ENCODE peak calls at places on chromosome 11, in ten cellular contexts. F is endodermal cell, B is HCT116, P is heart left ventricle, A is uterus, U is ovary, T is pancreas, K is cardiac muscle cell, H is left ventricle myocardium inferior, R is Caco-2. J is an unnamed sample. For H3K4me1, the result is how much of the 10 kb centered on the place peaks cover.

GRCh38 chr11:128465946-128466688 is 121.2 kb downstream of the ETS1 start:
- DNase-seq in F (no peak), B (no peak), P (peak), A (no peak), U (no peak), T (no peak), K (no peak), H (peak), R (no peak), J (no peak)

GRCh38 chr11:96284917-96285316 is 58.1 kb downstream of the MAML2 start:
- DNase-seq in F (no peak), B (no peak), P (no peak), A (no peak), U (no peak), T (no peak), K (no peak), H (no peak), R (no peak), J (no peak)

GRCh38 chr11:82045748-82046457 is 687.8 kb downstream of the FAM181B start:
- DNase-seq in F (no peak), B (no peak), P (no peak), A (no peak), U (no peak), T (no peak), K (no peak), H (no peak), R (no peak), J (no peak)

GRCh38 chr11:30876656-30877371 is 290.7 kb upstream of the MPPED2 start:
- DNase-seq in F (no peak), B (no peak), P (no peak), A (no peak), U (peak), T (no peak), K (no peak), H (no peak), R (no peak), J (no peak)

GRCh38 chr11:31987118-31988005 is 103.5 kb upstream of the RCN1 start:
- DNase-seq in F (peak), B (no peak), P (no peak), A (no peak), U (no peak), T (no peak), K (peak), H (no peak), R (no peak), J (peak)

GRCh38 chr11:26820739-26821138 is 98.9 kb upstream of the SLC5A12 start:
- DNase-seq in F (no peak), B (no peak), P (no peak), A (no peak), U (no peak), T (no peak), K (no peak), H (no peak), R (no peak), J (no peak)

GRCh38 chr11:20599424-20600346 is at the start of gene SLC6A5:
- DNase-seq in F (peak), B (no peak), P (peak), A (no peak), U (no peak), T (peak), K (peak), H (peak), R (peak), J (no peak)

GRCh38 chr11:19389787-19390303 is 149.1 kb upstream of the E2F8 start:
- DNase-seq in F (no peak), B (no peak), P (no peak), A (no peak), U (no peak), T (no peak), K (no peak), H (no peak), R (peak), J (no peak)

GRCh38 chr11:46674463-46675287 is 25.7 kb downstream of the ARHGAP1 start:
- DNase-seq in F (peak), B (no peak), P (peak), A (no peak), U (no peak), T (no peak), K (peak), H (peak), R (peak), J (no peak)

GRCh38 chr11:134037093-134037908 is 31.6 kb upstream of the JAM3 start:
- DNase-seq in F (peak), B (no peak), P (peak), A (peak), U (peak), T (peak), K (peak), H (peak), R (peak), J (peak)

GRCh38 chr11:92225563-92226308 is 1.1 kb downstream of the FAT3 start:
- DNase-seq in F (peak), B (no peak), P (no peak), A (no peak), U (peak), T (no peak), K (peak), H (no peak), R (no peak), J (no peak)

GRCh38 chr11:116194156-116194904 is 578.5 kb downstream of the BUD13 start:
- DNase-seq in F (no peak), B (no peak), P (no peak), A (no peak), U (no peak), T (no peak), K (peak), H (no peak), R (peak), J (no peak)

GRCh38 chr11:34356918-34357645 is 728 bp downstream of the ABTB2 start:
- DNase-seq in F (peak), B (no peak), P (peak), A (peak), U (peak), T (peak), K (peak), H (peak), R (peak), J (peak)

GRCh38 chr11:64000740-64001514 is 14.7 kb downstream of the OTUB1 start:
- DNase-seq in F (no peak), B (no peak), P (no peak), A (no peak), U (peak), T (no peak), K (no peak), H (no peak), R (no peak), J (no peak)

GRCh38 chr11:76207642-76208378 is 1.5 kb upstream of the WNT11 start:
- DNase-seq in F (peak), B (peak), P (peak), A (peak), U (peak), T (peak), K (peak), H (peak), R (peak), J (peak)

GRCh38 chr11:79932612-79933011 is 491.8 kb upstream of the TENM4 start:
- DNase-seq in F (no peak), B (no peak), P (no peak), A (no peak), U (no peak), T (no peak), K (no peak), H (no peak), R (no peak), J (no peak)

GRCh38 chr11:88175004-88175706 is at the start of gene RAB38:
- DNase-seq in F (peak), B (peak), P (peak), A (peak), U (peak), T (peak), K (peak), H (peak), R (peak), J (peak)

GRCh38 chr11:20762980-20763379 is 93.6 kb downstream of the NELL1 start:
- DNase-seq in F (peak), B (no peak), P (no peak), A (no peak), U (no peak), T (no peak), K (no peak), H (no peak), R (no peak), J (no peak)

GRCh38 chr11:47788181-47788580 is 21.0 kb upstream of the FNBP4 start:
- DNase-seq in F (no peak), B (no peak), P (no peak), A (no peak), U (no peak), T (no peak), K (no peak), H (no peak), R (no peak), J (no peak)

GRCh38 chr11:9285850-9286587 is 20.9 kb upstream of the DENND5A start:
- DNase-seq in F (no peak), B (no peak), P (peak), A (no peak), U (no peak), T (no peak), K (no peak), H (no peak), R (no peak), J (no peak)

DNA sequence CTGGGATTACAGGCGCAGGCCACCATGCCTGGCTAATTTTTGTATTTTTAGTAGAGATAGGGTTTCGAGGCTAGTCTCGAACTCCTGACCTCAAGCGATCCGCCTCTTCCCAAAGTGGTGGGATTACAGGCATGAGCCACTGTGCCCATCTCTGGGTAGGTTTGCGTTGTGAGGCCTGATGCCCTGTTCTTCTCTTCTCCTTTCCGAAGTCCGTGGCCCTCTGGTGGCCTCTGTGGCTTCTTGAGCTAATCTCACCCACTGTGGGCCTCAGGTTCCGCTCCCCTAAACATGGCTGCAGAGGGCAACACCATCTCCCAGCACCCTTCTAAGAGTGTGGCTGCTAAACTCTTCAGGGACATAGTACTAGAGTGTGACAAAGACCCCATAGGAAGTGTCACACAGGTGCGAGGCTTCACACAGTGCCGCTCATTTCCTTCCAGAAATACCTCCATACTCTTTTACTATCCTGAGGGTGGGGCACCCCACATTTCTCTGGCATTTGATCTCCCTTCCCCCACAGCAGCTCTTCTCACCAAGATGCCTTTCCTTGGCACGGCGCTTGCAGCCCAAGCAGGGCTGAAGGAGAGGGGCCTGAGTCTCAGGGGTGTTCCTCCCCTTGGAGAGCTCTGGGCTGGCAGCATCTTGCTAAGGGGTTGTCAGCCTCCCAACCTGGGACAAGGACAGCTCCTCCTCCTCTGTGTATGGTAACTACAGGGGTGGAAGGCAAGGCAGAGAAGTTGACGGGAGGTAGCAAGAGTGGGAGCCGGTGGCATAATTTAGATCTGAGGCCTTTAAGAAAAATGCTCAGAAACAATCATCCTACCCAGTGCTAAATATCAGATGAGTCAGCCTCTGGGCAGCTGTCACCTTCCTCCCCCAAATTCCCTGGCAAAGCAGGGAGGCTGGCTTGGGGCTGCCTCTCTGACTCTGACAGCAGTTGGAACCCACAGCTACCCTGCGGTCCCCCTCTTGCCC is 6.1 kb downstream of the THY1 start:
- DNase-seq in F (peak), B (no peak), P (no peak), A (peak), U (no peak), T (no peak), K (no peak), H (no peak), R (no peak), J (no peak)
- TF ChIP-seq CTCF in F (peak), B (no peak), P (no peak), A (no peak), U (no peak), T (no peak), K (no peak), H (no peak), R (no peak), J (no peak)

GRCh38 chr11:73390601-73391565 is 14.7 kb downstream of the RELT start:
- DNase-seq in F (no peak), B (no peak), P (no peak), A (no peak), U (no peak), T (no peak), K (no peak), H (no peak), R (no peak), J (no peak)

GRCh38 chr11:73388241-73389133 is 12.3 kb downstream of the RELT start:
- DNase-seq in F (peak), B (no peak), P (peak), A (no peak), U (no peak), T (no peak), K (peak), H (peak), R (no peak), J (peak)

GRCh38 chr11:73387594-73388021 is 11.4 kb downstream of the RELT start:
- DNase-seq in F (peak), B (no peak), P (no peak), A (no peak), U (no peak), T (no peak), K (peak), H (no peak), R (no peak), J (no peak)

GRCh38 chr11:73389902-73390301 is 13.7 kb downstream of the RELT start:
- DNase-seq in F (no peak), B (no peak), P (no peak), A (no peak), U (no peak), T (no peak), K (no peak), H (no peak), R (no peak), J (no peak)

DNA sequence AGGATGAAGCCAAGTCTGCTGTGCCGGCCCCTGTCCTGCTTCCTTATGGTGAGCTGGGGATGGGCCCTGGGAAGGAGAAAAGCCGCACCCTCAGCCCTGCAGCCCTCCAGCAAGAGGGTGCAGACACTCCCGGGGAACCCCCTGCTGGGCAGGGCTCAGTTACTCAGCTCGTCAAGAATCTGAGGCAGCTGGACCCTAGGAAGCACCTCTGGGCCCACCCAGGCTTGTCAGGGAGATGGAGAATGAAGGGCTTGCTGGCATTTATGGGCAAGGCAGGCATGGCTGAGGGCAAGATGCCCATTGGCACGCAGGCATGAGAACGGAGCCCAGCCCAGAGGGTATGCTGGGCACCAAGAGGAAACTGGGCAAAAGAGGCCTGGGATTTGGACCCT is 12.9 kb downstream of the RELT start:
- DNase-seq in F (no peak), B (no peak), P (no peak), A (no peak), U (no peak), T (no peak), K (no peak), H (no peak), R (no peak), J (no peak)
- H3K4me1 ChIP-seq in F (under half), B (under half), P (half or more), A (under half), U (under half), T (under half), K (under half), H (half or more), R (under half), J (under half)

GRCh38 chr11:111571829-111572501 is 30.3 kb upstream of the SIK2 start:
- DNase-seq in F (no peak), B (no peak), P (no peak), A (no peak), U (no peak), T (no peak), K (no peak), H (no peak), R (peak), J (no peak)

GRCh38 chr11:111570796-111571195 is 30.3 kb downstream of the LAYN start:
- DNase-seq in F (no peak), B (no peak), P (no peak), A (no peak), U (no peak), T (no peak), K (no peak), H (no peak), R (no peak), J (no peak)

GRCh38 chr11:111575748-111576147 is 26.5 kb upstream of the SIK2 start:
- DNase-seq in F (no peak), B (no peak), P (no peak), A (no peak), U (no peak), T (no peak), K (no peak), H (no peak), R (no peak), J (no peak)

GRCh38 chr11:111573821-111574249 is 28.4 kb upstream of the SIK2 start:
- DNase-seq in F (no peak), B (no peak), P (peak), A (no peak), U (no peak), T (no peak), K (no peak), H (no peak), R (no peak), J (no peak)

GRCh38 chr11:111574373-111575230 is 27.6 kb upstream of the SIK2 start:
- DNase-seq in F (no peak), B (no peak), P (no peak), A (no peak), U (no peak), T (no peak), K (no peak), H (no peak), R (no peak), J (no peak)
- TF ChIP-seq CTCF in F (peak), B (peak), P (no peak), A (no peak), U (no peak), T (no peak), K (no peak), H (no peak), R (peak), J (no peak)

GRCh38 chr11:66112640-66113098 is 42.6 kb downstream of the PACS1 start:
- DNase-seq in F (no peak), B (no peak), P (no peak), A (no peak), U (no peak), T (no peak), K (no peak), H (no peak), R (no peak), J (no peak)
- H3K4me1 ChIP-seq in F (under half), B (under half), P (half or more), A (under half), U (under half), T (under half), K (under half), H (half or more), R (half or more), J (under half)

GRCh38 chr11:100821198-100821597 is 134.1 kb downstream of the ARHGAP42 start:
- DNase-seq in F (no peak), B (no peak), P (no peak), A (no peak), U (no peak), T (no peak), K (no peak), H (no peak), R (no peak), J (no peak)

GRCh38 chr11:100815787-100816330 is 128.8 kb downstream of the ARHGAP42 start:
- DNase-seq in F (no peak), B (no peak), P (no peak), A (no peak), U (no peak), T (no peak), K (no peak), H (no peak), R (no peak), J (no peak)

GRCh38 chr11:100816823-100817222 is 129.7 kb downstream of the ARHGAP42 start:
- DNase-seq in F (no peak), B (no peak), P (no peak), A (no peak), U (no peak), T (no peak), K (peak), H (no peak), R (no peak), J (no peak)

GRCh38 chr11:100812517-100812916 is 125.4 kb downstream of the ARHGAP42 start:
- DNase-seq in F (no peak), B (no peak), P (no peak), A (no peak), U (no peak), T (no peak), K (no peak), H (no peak), R (no peak), J (no peak)

DNA sequence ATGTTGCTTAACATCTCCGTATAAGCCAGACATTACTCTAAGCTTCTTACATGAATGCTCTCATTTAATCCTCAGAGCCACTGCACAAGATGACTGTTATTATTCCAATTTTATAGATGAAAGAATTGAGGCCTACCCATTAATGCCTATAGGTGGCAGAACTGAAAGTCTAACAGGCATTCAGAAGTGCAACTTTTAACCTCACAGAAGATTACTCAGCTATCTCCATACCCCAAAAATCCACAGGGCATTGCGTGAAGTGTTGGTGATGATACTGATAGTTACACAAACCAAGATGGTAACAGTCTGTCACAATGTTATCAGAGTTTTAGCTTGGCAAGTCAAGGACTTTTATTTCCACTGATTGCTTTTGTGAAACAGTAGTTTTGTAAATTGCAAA is 130.5 kb downstream of the ARHGAP42 start:
- DNase-seq in F (no peak), B (no peak), P (no peak), A (no peak), U (no peak), T (no peak), K (no peak), H (no peak), R (no peak), J (no peak)
- TF ChIP-seq CTCF in F (peak), B (no peak), P (no peak), A (no peak), U (no peak), T (no peak), K (no peak), H (no peak), R (no peak), J (no peak)

DNA sequence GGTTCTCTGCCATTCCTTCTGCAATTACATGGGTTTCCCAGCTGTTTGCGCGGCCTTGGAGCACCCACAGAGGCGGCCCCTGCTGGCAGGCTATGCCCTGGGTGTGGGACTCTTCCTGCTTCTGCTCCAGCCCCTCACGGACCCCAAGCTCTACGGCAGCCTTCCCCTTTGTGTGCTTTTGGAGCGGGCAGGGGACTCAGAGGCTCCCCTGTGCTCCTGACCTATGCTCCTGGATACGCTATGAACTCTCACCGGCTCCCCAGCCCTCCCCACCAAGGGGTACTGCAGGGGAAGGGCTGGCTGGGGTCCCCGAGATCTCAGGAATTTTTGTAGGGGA is 2.6 kb downstream of the RCE1 start:
- DNase-seq in F (peak), B (no peak), P (no peak), A (no peak), U (peak), T (no peak), K (no peak), H (no peak), R (no peak), J (no peak)
- H3K4me1 ChIP-seq in F (under half), B (under half), P (under half), A (under half), U (under half), T (under half), K (under half), H (under half), R (under half), J (under half)

GRCh38 chr11:65072631-65072966 is 11.2 kb downstream of the CDCA5 start:
- DNase-seq in F (no peak), B (no peak), P (no peak), A (no peak), U (no peak), T (no peak), K (no peak), H (no peak), R (no peak), J (no peak)
- TF ChIP-seq CTCF in F (no peak), B (no peak), P (no peak), A (no peak), U (no peak), T (no peak), K (no peak), H (no peak), R (no peak), J (no peak)

GRCh38 chr11:69982675-69983570 is 95.2 kb upstream of the ANO1 start:
- DNase-seq in F (peak), B (no peak), P (no peak), A (no peak), U (no peak), T (no peak), K (no peak), H (no peak), R (no peak), J (no peak)
- H3K4me1 ChIP-seq in F (under half), B (under half), P (under half), A (under half), U (under half), T (under half), K (under half), H (under half), R (under half), J (under half)

GRCh38 chr11:73275381-73275750 is 3.2 kb downstream of the P2RY6 start:
- DNase-seq in F (peak), B (no peak), P (peak), A (no peak), U (no peak), T (no peak), K (no peak), H (no peak), R (no peak), J (no peak)
- TF ChIP-seq CTCF in F (no peak), B (no peak), P (no peak), A (no peak), U (no peak), T (no peak), K (no peak), H (no peak), R (no peak), J (no peak)